ENCODE peak calls at places on chromosomes 1 and 21, in four cellular contexts. A is SK-N-SH, Q is adrenal gland, F is right lobe of liver. D is an unnamed sample. For H3K36me3, the result is how much of the 10 kb centered on the place peaks cover.

GRCh38 chr1:180646547-180646946 is 14.7 kb downstream of the XPR1 start:
- DNase-seq in A (no peak), Q (no peak), F (no peak), D (no peak)

GRCh38 chr1:48996311-48996710 is 219.6 kb upstream of the BEND5 start:
- DNase-seq in A (no peak), Q (no peak), F (no peak), D (no peak)

GRCh38 chr21:26167593-26167992 is 3.0 kb downstream of the APP start:
- DNase-seq in A (no peak), Q (no peak), F (no peak), D (no peak)

GRCh38 chr1:85134583-85135455 is 66.0 kb downstream of the SYDE2 start:
- DNase-seq in A (no peak), Q (no peak), F (peak), D (no peak)

GRCh38 chr1:202710070-202711025 is at the start of gene SYT2:
- DNase-seq in A (peak), Q (peak), F (no peak), D (peak)

GRCh38 chr21:46636550-46637289 is 1.2 kb downstream of the PRMT2 start:
- DNase-seq in A (no peak), Q (no peak), F (no peak), D (no peak)

GRCh38 chr21:44427241-44428120 is 27.8 kb upstream of the LRRC3 start:
- DNase-seq in A (no peak), Q (no peak), F (peak), D (no peak)

GRCh38 chr1:173024543-173024942 is 26.2 kb downstream of the TNFSF18 start:
- DNase-seq in A (no peak), Q (no peak), F (no peak), D (no peak)

GRCh38 chr1:246681822-246682221 is 42.4 kb upstream of the SCCPDH start:
- DNase-seq in A (peak), Q (no peak), F (no peak), D (peak)

GRCh38 chr1:89692601-89693503 is 59.9 kb downstream of the LRRC8C start:
- DNase-seq in A (peak), Q (no peak), F (no peak), D (no peak)

GRCh38 chr1:101115112-101115511 is 89.5 kb upstream of the DPH5 start:
- DNase-seq in A (no peak), Q (no peak), F (no peak), D (no peak)

GRCh38 chr1:183461350-183461749 is 10.9 kb upstream of the SMG7 start:
- DNase-seq in A (no peak), Q (no peak), F (no peak), D (no peak)

GRCh38 chr1:196593955-196594354 is 14.3 kb downstream of the KCNT2 start:
- DNase-seq in A (no peak), Q (no peak), F (no peak), D (no peak)

GRCh38 chr1:234490789-234491479 is 12.0 kb upstream of the TARBP1 start:
- DNase-seq in A (no peak), Q (no peak), F (no peak), D (peak)

GRCh38 chr1:27960762-27961645 is 1.2 kb downstream of the XKR8 start:
- DNase-seq in A (no peak), Q (no peak), F (no peak), D (no peak)

GRCh38 chr1:167196185-167196584 is 24.5 kb upstream of the POU2F1 start:
- DNase-seq in A (no peak), Q (no peak), F (no peak), D (peak)

GRCh38 chr1:41862411-41863221 is 56.1 kb downstream of the HIVEP3 start:
- DNase-seq in A (no peak), Q (no peak), F (no peak), D (peak)

GRCh38 chr1:39268906-39269305 is 64.4 kb downstream of the MACF1 start:
- DNase-seq in A (no peak), Q (no peak), F (no peak), D (no peak)

GRCh38 chr1:8330271-8331125 is 12.6 kb downstream of the SLC45A1 start:
- DNase-seq in A (no peak), Q (no peak), F (peak), D (no peak)

GRCh38 chr1:24415910-24416665 is 486 bp downstream of the NIPAL3 start:
- DNase-seq in A (peak), Q (no peak), F (no peak), D (peak)

GRCh38 chr1:178168535-178168934 is 74.6 kb downstream of the RASAL2 start:
- DNase-seq in A (no peak), Q (no peak), F (no peak), D (no peak)

GRCh38 chr1:13783551-13783950 is 83.6 kb downstream of the PRDM2 start:
- DNase-seq in A (no peak), Q (no peak), F (no peak), D (no peak)

GRCh38 chr1:183676515-183677189 is 23.5 kb upstream of the APOBEC4 start:
- DNase-seq in A (peak), Q (no peak), F (no peak), D (no peak)

GRCh38 chr1:35049116-35049515 is 17.4 kb upstream of the ZMYM6 start:
- DNase-seq in A (no peak), Q (no peak), F (no peak), D (no peak)

GRCh38 chr1:173152585-173152984 is 54.5 kb downstream of the TNFSF4 start:
- DNase-seq in A (no peak), Q (no peak), F (no peak), D (no peak)

GRCh38 chr1:167518331-167518700 is at the start of gene CD247:
- DNase-seq in A (no peak), Q (no peak), F (no peak), D (no peak)

GRCh38 chr21:20259035-20259867 is 739.0 kb upstream of the NCAM2 start:
- DNase-seq in A (no peak), Q (no peak), F (no peak), D (no peak)

GRCh38 chr1:101089608-101090007 is 64.0 kb upstream of the DPH5 start:
- DNase-seq in A (no peak), Q (no peak), F (no peak), D (no peak)

GRCh38 chr21:42565886-42566523 is 52.4 kb downstream of the SLC37A1 start:
- DNase-seq in A (no peak), Q (peak), F (peak), D (peak)
- H3K36me3 ChIP-seq in A (under half), Q (half or more), F (under half), D (under half)

GRCh38 chr1:182370532-182370931 is 21.1 kb downstream of the GLUL start:
- DNase-seq in A (no peak), Q (no peak), F (no peak), D (no peak)
- H3K27ac ChIP-seq in A (no peak), Q (no peak), F (no peak), D (no peak)

GRCh38 chr1:32775640-32776337 is 41.4 kb downstream of the YARS1 start:
- DNase-seq in A (peak), Q (peak), F (no peak), D (no peak)
- H3K36me3 ChIP-seq in A (under half), Q (half or more), F (half or more), D (half or more)

DNA sequence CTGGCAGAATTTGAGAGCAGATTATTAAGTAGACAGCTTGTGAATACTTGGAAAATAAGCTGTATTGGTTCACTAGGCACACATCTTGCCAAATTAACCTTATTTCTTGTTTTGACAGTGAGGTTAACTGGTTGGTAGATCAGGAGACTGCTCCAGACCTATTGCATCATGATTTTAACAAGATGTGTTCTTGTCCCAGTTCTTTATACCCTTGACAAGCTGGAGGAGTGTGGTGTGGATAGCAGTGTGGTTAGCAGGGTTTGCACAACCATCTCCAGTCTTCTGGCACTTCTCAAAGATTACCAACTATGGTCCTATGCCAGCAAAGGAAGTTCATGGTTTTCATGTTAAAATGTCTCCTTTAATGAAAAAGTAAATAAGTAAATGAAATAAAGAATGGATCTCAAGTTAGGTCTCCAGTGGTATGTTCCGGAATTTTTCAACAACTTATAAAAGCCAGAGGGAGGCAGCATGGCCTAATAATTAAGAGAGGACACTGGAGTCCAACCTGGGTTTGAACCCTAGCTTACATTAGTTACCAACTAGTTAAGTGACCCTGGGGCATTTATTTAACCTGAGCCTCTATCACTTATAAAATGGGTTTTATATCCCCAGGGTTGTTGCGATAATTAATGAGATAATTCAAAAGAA is 34.1 kb downstream of the DDX20 start:
- DNase-seq in A (no peak), Q (no peak), F (no peak), D (no peak)
- H3K27ac ChIP-seq in A (no peak), Q (no peak), F (no peak), D (no peak)

GRCh38 chr1:1313500-1314236 is 5.3 kb downstream of the PUSL1 start:
- DNase-seq in A (no peak), Q (no peak), F (no peak), D (no peak)
- H3K36me3 ChIP-seq in A (half or more), Q (half or more), F (under half), D (half or more)

DNA sequence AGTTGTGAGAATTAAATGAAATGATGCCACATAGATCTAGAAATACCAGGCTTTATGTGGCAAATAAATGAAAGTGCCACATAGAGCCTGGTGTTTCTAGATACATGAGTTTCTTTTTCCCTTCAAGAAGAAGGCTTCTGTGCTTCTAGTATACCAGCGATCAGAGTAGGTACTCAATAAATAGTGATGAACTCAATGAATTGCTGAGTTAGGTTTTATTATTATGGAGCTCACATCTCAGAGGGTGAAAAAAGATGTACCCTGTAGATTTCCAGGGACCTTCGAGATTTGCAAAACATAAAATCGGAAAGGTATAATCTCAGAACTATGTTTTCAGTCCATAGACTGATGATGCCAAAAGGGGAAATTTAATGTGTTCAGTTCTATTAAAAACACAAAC is 2.3 kb upstream of the CLSTN1 start:
- DNase-seq in A (no peak), Q (no peak), F (no peak), D (no peak)
- H3K27ac ChIP-seq in A (peak), Q (no peak), F (no peak), D (peak)

DNA sequence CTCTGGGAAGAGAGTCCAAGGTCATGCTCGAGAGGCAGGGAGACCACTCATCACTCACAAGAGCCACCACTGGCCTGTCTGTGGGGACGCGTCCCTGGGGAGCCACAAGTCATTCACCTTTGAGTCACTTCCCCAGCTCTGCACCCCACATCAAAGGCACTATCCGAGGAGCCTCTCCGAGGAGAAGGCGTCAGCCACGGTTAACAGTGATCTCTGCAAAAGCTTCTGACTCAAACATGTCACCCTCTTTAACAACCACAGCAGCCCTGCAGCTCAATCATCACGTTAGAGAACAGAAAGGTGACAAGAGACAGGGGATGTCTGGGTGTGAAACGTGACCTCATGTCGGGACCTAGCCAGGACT is 9.0 kb downstream of the LRRC47 start:
- DNase-seq in A (no peak), Q (no peak), F (no peak), D (no peak)
- H3K36me3 ChIP-seq in A (under half), Q (under half), F (under half), D (half or more)

DNA sequence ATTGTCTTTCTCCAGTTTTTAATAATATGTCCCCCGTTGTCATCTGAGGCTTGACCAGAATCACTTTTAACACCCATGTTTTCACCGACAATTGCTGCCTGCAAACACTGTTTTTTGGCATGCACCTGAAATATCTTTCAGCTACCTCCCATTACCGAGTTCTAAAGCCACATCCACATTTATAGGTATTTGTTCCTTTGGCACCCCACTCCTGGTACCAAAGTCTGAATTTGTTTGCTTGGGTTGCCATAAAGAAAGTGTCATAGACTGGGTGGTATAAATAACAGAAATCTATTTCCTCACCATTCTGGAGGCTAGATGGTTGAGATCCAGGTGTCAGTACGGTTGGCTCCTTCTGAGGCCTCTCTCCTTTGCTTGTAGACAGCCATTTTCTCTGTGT is 94.2 kb downstream of the OBSCN start:
- DNase-seq in A (no peak), Q (no peak), F (no peak), D (no peak)
- H3K27ac ChIP-seq in A (no peak), Q (no peak), F (no peak), D (no peak)

GRCh38 chr1:1760345-1760650 is 18.0 kb downstream of the NADK start:
- DNase-seq in A (no peak), Q (no peak), F (peak), D (no peak)
- H3K36me3 ChIP-seq in A (under half), Q (half or more), F (under half), D (half or more)

DNA sequence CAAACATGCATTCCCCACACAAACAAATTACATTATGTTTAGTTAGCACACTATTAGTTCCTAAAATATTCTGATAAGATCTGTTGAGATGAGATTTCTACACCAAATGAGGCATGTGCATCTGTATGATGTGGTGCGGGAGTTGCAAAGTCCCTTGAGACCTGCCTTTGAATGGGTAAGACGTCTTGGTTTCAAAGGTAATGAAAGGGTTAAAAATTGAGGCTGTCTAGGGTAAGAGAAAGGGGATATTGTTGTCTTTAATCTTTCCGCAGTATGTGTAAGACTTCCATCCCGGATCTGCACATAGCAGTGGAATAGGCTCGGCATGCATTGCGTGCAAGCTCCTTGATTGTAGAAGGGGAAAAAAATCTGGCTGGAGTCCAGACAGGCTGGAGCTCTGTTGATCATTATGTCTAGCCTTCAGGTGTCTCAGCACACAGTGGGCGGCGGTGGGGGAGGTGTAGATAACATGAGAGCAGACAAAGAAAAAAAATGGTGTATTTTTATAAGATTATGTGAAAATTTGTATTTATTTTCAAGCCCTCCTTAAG is 296.6 kb downstream of the PTPRC start:
- DNase-seq in A (peak), Q (peak), F (peak), D (peak)
- H3K27ac ChIP-seq in A (peak), Q (peak), F (peak), D (peak)